ENCODE peak calls at places on chromosomes 11 and 22, in four cellular contexts. Y is K562, G is HepG2, M is SK-N-SH. D is an unnamed sample.

GRCh38 chr11:33802414-33802950 is 28.2 kb upstream of the FBXO3 start:
- DNase-seq in Y (no peak), G (peak; percentile 37), M (peak; percentile 72), D (peak; percentile 85)

GRCh38 chr11:128451651-128452470 is 135.5 kb downstream of the ETS1 start:
- DNase-seq in Y (no peak), G (peak; percentile 82), M (no peak), D (no peak)

GRCh38 chr22:35323305-35323704 is 23.6 kb downstream of the TOM1 start:
- DNase-seq in Y (no peak), G (no peak), M (no peak), D (no peak)

GRCh38 chr22:46352276-46352675 is 16.8 kb downstream of the TRMU start:
- DNase-seq in Y (no peak), G (no peak), M (no peak), D (no peak)

GRCh38 chr22:40033586-40034380 is 39.0 kb downstream of the FAM83F start:
- DNase-seq in Y (no peak), G (no peak), M (no peak), D (no peak)

GRCh38 chr11:133803026-133803425 is 42.3 kb downstream of the SPATA19 start:
- DNase-seq in Y (no peak), G (peak; percentile 5), M (no peak), D (no peak)

GRCh38 chr22:33917744-33918406 is 2.4 kb downstream of the LARGE1 start:
- DNase-seq in Y (no peak), G (peak; percentile 36), M (peak; percentile 39), D (no peak)

GRCh38 chr22:30705710-30706651 is 11.3 kb downstream of the OSBP2 start:
- DNase-seq in Y (no peak), G (peak; percentile 13), M (no peak), D (peak; percentile 70)

GRCh38 chr11:33256031-33256807 is 962 bp upstream of the HIPK3 start:
- DNase-seq in Y (peak; percentile 14), G (no peak), M (peak; percentile 29), D (no peak)

GRCh38 chr11:88284306-88285057 is 53.1 kb downstream of the CTSC start:
- DNase-seq in Y (no peak), G (no peak), M (no peak), D (no peak)

GRCh38 chr22:37496651-37497599 is 10.7 kb upstream of the MFNG start:
- DNase-seq in Y (peak; percentile 35), G (no peak), M (peak; percentile 50), D (no peak)

GRCh38 chr11:9250139-9250582 is 15.0 kb downstream of the DENND5A start:
- DNase-seq in Y (peak; percentile 39), G (no peak), M (no peak), D (no peak)

GRCh38 chr11:58866788-58867187 is 22.3 kb upstream of the GLYATL2 start:
- DNase-seq in Y (no peak), G (no peak), M (no peak), D (no peak)

GRCh38 chr11:47225552-47226137 is 10.9 kb downstream of the DDB2 start:
- DNase-seq in Y (no peak), G (no peak), M (no peak), D (no peak)

GRCh38 chr11:46234261-46234660 is 43.2 kb upstream of the CREB3L1 start:
- DNase-seq in Y (no peak), G (no peak), M (no peak), D (no peak)

GRCh38 chr22:19696504-19697276 is 17.6 kb upstream of the SEPTIN5 start:
- DNase-seq in Y (peak; percentile 14), G (no peak), M (peak; percentile 65), D (no peak)

GRCh38 chr22:31150615-31151014 is 9.4 kb upstream of the RNF185 start:
- DNase-seq in Y (no peak), G (peak; percentile 60), M (no peak), D (no peak)

GRCh38 chr22:17370036-17370765 is 941 bp downstream of the CECR2 start:
- DNase-seq in Y (no peak), G (no peak), M (peak; percentile 32), D (no peak)

GRCh38 chr11:64656797-64657196 is 65.8 kb downstream of the SLC22A12 start:
- DNase-seq in Y (peak; percentile 56), G (peak; percentile 33), M (no peak), D (no peak)

GRCh38 chr22:39474351-39474991 is 17.7 kb downstream of the MGAT3 start:
- DNase-seq in Y (peak; percentile 46), G (no peak), M (peak; percentile 70), D (no peak)

GRCh38 chr11:82085493-82085892 is 648.2 kb downstream of the FAM181B start:
- DNase-seq in Y (no peak), G (no peak), M (no peak), D (no peak)

GRCh38 chr22:49971232-49972162 is 10.9 kb downstream of the PIM3 start:
- DNase-seq in Y (peak; percentile 78), G (no peak), M (peak; percentile 71), D (no peak)

GRCh38 chr11:74506823-74507222 is 13.3 kb upstream of the LIPT2 start:
- DNase-seq in Y (no peak), G (no peak), M (no peak), D (no peak)

GRCh38 chr11:43575931-43576833 is 104.4 kb upstream of the HSD17B12 start:
- DNase-seq in Y (no peak), G (no peak), M (no peak), D (no peak)

GRCh38 chr11:17811416-17811815 is 76.8 kb downstream of the KCNC1 start:
- DNase-seq in Y (no peak), G (no peak), M (no peak), D (no peak)

GRCh38 chr11:113240790-113241189 is 73.6 kb upstream of the TTC12 start:
- DNase-seq in Y (no peak), G (no peak), M (no peak), D (no peak)

GRCh38 chr11:119699227-119699626 is 29.8 kb downstream of the NECTIN1 start:
- DNase-seq in Y (no peak), G (peak; percentile 76), M (no peak), D (no peak)

GRCh38 chr11:29634248-29634647 is 382.6 kb downstream of the KCNA4 start:
- DNase-seq in Y (no peak), G (no peak), M (no peak), D (no peak)

GRCh38 chr22:24952837-24953293 is 349 bp downstream of the KIAA1671 start:
- DNase-seq in Y (no peak), G (peak; percentile 72), M (peak; percentile 84), D (peak; percentile 31)

DNA sequence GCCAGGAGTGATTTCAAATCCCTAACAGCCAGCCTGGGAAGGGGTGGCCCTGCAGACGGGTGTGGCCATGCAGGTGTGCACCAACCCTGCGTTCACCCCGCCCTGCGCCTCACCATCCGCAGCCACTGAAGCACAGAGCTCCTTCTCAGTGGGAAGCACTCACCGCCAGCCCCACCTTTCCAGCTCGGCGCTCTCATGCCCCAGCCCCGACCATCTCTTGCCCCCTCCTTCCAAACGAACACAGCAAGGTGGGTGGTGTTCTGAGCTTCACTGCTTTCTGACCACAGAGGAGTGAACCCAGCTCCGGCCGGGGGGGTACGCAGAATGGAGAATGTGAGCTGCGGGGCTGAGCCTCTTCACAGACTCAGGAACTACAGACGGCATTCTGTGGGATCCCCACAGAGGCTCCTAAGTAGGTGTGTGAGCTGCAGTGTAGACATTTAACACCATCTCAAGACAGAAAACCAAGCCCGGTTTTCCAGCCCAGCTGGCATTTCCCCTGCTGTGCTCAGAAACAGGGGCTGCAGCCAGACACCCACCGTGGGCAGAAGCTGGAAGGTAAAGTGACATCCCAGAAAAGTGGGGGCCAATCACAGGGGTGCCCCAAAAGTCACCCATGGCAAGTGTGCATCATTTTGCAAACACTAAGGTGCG is 88.4 kb upstream of the RTL6 start:
- DNase-seq in Y (no peak), G (no peak), M (no peak), D (no peak)
- H3K4me2 ChIP-seq in Y (no peak overlapping the region), G (no peak overlapping the region), M (no peak overlapping the region), D (no peak overlapping the region)

DNA sequence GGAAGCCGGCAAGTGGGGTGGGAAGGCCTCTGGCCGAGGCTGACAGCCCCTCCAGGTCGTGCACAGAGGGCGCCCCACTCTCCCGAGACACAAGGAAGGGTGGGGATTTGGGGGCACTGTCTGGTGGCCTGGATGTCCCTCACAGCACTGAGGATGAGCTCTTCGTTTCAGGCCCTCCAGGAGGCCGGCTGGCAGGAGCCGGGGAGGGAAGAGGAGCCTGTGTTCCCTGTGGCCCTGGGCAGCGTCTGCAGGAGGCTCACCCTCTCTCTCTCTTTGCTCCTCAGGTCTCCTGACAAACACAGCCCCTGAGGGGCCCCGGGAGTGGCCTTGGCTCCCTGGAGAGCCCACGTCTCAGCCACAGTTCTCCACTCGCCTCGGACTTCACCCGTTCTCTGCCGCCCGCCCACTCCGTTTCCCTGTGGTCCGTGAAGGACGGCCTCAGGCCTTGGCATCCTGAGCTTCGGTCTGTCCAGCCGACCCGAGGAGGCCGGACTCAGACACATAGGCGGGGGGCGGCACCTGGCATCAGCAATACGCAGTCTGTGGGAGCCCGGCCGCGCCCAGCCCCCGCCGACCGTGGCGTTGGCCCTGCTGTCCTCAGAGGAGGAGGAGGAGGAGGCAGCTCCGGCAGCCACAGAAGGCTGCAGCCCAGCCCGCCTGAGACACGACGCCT is 1078.0 kb downstream of the BRD1 start:
- DNase-seq in Y (no peak), G (no peak), M (no peak), D (no peak)
- TF ChIP-seq ELF1 in Y (no peak), G (no peak), M (no peak), D (no peak)

GRCh38 chr11:73205666-73206343 is 12.3 kb upstream of the P2RY2 start:
- DNase-seq in Y (no peak), G (no peak), M (no peak), D (no peak)

GRCh38 chr11:73209892-73210291 is 8.2 kb upstream of the P2RY2 start:
- DNase-seq in Y (no peak), G (no peak), M (no peak), D (no peak)

GRCh38 chr11:73203790-73204189 is 14.3 kb upstream of the P2RY2 start:
- DNase-seq in Y (no peak), G (no peak), M (no peak), D (no peak)

GRCh38 chr11:73204711-73205121 is 13.4 kb upstream of the P2RY2 start:
- DNase-seq in Y (no peak), G (no peak), M (no peak), D (no peak)

GRCh38 chr11:73206751-73207280 is 11.3 kb upstream of the P2RY2 start:
- DNase-seq in Y (no peak), G (no peak), M (no peak), D (no peak)
- H3K4me2 ChIP-seq in Y (no peak overlapping the region), G (no peak overlapping the region), M (no peak overlapping the region), D (no peak overlapping the region)

GRCh38 chr11:6319001-6319878 is 1.1 kb downstream of the CAVIN3 start:
- DNase-seq in Y (no peak), G (no peak), M (peak; percentile 16), D (no peak)

GRCh38 chr11:6320411-6321207 is at the start of gene CAVIN3:
- DNase-seq in Y (no peak), G (no peak), M (peak; percentile 17), D (peak; percentile 48)

GRCh38 chr11:6321961-6322362 is 1.7 kb upstream of the CAVIN3 start:
- DNase-seq in Y (no peak), G (no peak), M (no peak), D (peak; percentile 52)

GRCh38 chr11:6321356-6321755 is 1.1 kb upstream of the CAVIN3 start:
- DNase-seq in Y (no peak), G (no peak), M (no peak), D (no peak)

DNA sequence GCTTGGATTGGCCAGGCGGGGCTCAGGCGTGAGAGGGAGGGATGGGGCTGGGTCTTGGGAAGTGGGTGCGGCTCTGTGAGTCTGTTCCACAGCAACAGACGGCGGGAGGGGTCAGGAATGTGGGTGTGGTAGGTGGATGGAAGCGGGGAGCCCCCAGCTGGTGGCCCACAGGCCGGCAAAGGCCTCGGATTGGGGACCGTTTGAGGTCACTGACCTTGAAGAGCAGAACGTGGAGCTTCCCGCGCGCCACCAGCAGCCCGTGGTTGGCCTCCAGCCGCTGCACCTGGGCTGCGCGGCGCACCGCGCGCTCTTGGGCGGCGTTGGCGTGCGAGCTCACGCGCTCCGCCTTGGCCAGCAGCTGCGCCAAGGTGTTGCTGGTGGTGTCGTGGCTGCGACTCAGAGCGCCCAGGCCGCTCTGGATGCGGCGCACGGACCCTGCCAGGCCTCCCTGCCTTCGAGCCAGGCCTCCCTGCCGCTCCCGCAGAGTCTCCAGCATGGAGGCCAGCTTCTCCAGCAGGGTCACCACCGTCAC is 356 bp downstream of the CAVIN3 start:
- DNase-seq in Y (peak; percentile 26), G (no peak), M (peak; percentile 35), D (peak; percentile 76)
- TF ChIP-seq ELF1 in Y (no peak), G (no peak), M (no peak), D (no peak)